ENCODE peak calls at places on chromosome 13, in seven cellular contexts. Q, P, O, I, W, Y and B are unnamed samples.

GRCh38 chr13:50257646-50258045 is 242.4 kb downstream of the KCNRG start:
- DNase-seq in Q (no peak), P (no peak), O (no peak), I (no peak), W (no peak), Y (no peak), B (no peak)

GRCh38 chr13:112674412-112675383 is 15.1 kb upstream of the ATP11A start:
- DNase-seq in Q (no peak), P (no peak), O (no peak), I (no peak), W (no peak), Y (no peak), B (no peak)

GRCh38 chr13:66700336-66700735 is 529.8 kb downstream of the PCDH9 start:
- DNase-seq in Q (no peak), P (no peak), O (no peak), I (no peak), W (no peak), Y (no peak), B (no peak)

GRCh38 chr13:90436697-90437096 is 910.8 kb upstream of the MIR17HG start:
- DNase-seq in Q (no peak), P (no peak), O (no peak), I (no peak), W (no peak), Y (no peak), B (no peak)

GRCh38 chr13:105603283-105603682 is 932.2 kb downstream of the EFNB2 start:
- DNase-seq in Q (no peak), P (no peak), O (no peak), I (no peak), W (no peak), Y (no peak), B (no peak)

GRCh38 chr13:75787249-75787940 is 151.3 kb downstream of the LMO7 start:
- DNase-seq in Q (no peak), P (no peak), O (no peak), I (no peak), W (no peak), Y (no peak), B (no peak)

GRCh38 chr13:42350141-42350540 is 78.2 kb downstream of the AKAP11 start:
- DNase-seq in Q (no peak), P (no peak), O (no peak), I (no peak), W (no peak), Y (no peak), B (no peak)

GRCh38 chr13:112822851-112823250 is 133.0 kb downstream of the ATP11A start:
- DNase-seq in Q (no peak), P (no peak), O (no peak), I (no peak), W (no peak), Y (no peak), B (no peak)

GRCh38 chr13:40508767-40509342 is 157.6 kb downstream of the FOXO1 start:
- DNase-seq in Q (no peak), P (no peak), O (no peak), I (no peak), W (no peak), Y (no peak), B (no peak)

DNA sequence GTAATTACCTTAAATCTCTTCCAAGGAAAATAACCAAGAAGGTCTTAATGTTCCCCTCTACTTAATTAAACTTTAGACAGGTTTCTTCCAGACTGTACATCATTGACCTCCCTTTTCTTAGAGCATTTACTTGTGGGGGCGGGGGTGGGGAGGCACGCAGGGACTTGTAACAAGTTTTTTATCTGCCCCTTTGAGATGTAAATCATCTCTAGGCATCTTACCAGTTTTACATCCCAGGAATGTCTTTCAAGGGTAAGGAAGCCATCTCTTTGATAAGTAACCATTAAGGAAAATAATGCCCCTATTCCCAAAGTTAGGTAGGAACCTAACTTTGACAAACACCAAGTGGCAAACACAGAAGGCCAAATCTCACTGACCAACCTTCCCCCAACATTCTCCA is 528.6 kb downstream of the SUCLA2 start:
- DNase-seq in Q (no peak), P (no peak), O (no peak), I (no peak), W (no peak), Y (no peak), B (no peak)
- TF ChIP-seq CTCF in Q (no peak), P (no peak), O (no peak), I (no peak), W (no peak), Y (no peak), B (no peak)

DNA sequence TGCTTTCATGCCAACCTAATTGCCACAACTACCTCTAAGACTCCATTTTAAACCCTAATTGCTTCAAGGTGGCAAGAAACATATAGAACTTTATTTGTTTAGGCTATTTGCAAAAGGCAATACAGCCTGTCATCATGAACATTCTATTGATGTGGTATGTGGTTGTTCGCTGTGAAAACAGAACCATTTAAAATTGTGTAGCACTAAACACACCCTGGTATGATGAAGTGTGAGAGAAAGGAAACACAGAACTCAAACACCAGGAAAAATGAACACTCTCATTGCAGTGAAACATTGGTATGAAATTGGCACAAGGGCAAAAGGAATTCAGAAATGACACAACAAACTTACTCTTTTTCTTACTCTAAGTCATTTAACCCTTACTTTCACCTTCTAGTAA is 530.9 kb downstream of the IRS2 start:
- DNase-seq in Q (no peak), P (no peak), O (no peak), I (no peak), W (no peak), Y (no peak), B (no peak)
- H3K4me1 ChIP-seq in Q (peaks cover 3% of the 10 kb centered on the region), P (no peaks in the 10 kb centered on the region), O (peaks cover 21% of the 10 kb centered on the region), I (peaks cover 18% of the 10 kb centered on the region), W (no peaks in the 10 kb centered on the region), Y (peaks cover 6% of the 10 kb centered on the region), B (no peaks in the 10 kb centered on the region)

GRCh38 chr13:101755228-101755887 is 302.9 kb downstream of the ITGBL1 start:
- DNase-seq in Q (no peak), P (no peak), O (no peak), I (no peak), W (no peak), Y (no peak), B (no peak)

GRCh38 chr13:101763191-101763590 is 310.7 kb downstream of the ITGBL1 start:
- DNase-seq in Q (no peak), P (no peak), O (peak; percentile 4), I (no peak), W (no peak), Y (no peak), B (no peak)

GRCh38 chr13:101752432-101752831 is 300.0 kb downstream of the ITGBL1 start:
- DNase-seq in Q (no peak), P (no peak), O (no peak), I (no peak), W (no peak), Y (no peak), B (no peak)

GRCh38 chr13:101757446-101758039 is 305.1 kb downstream of the ITGBL1 start:
- DNase-seq in Q (no peak), P (no peak), O (peak; percentile 70), I (peak; percentile 9), W (no peak), Y (no peak), B (no peak)
- TF ChIP-seq CTCF in Q (peak; percentile 67), P (peak; percentile 58), O (peak; percentile 68), I (peak; percentile 61), W (no peak), Y (peak; percentile 61), B (peak; percentile 26)

DNA sequence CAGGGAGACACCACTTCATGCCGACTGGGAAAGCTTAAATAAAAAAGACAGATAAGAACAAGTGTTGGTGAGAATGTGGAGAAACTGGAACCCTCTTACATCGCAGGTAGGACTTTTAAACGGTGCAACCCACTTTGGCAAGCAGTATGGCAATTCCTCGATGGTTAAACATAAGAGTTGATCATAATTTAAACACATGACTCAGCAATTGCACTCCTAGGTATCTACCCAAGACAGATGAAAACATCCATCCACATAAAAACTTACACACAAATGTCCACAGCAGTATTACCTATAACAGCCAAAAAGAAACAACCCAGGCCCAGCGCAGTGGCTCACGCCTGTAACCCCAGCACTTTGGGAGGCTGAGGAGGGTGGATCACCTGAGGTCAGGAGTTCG is 21.9 kb downstream of the FLT1 start:
- DNase-seq in Q (no peak), P (no peak), O (peak; percentile 37), I (no peak), W (no peak), Y (no peak), B (no peak)
- H3K4me1 ChIP-seq in Q (no peaks in the 10 kb centered on the region), P (no peaks in the 10 kb centered on the region), O (peaks cover 11% of the 10 kb centered on the region), I (no peaks in the 10 kb centered on the region), W (no peaks in the 10 kb centered on the region), Y (peaks cover 82% of the 10 kb centered on the region), B (peaks cover 25% of the 10 kb centered on the region)

GRCh38 chr13:94119360-94119936 is 360.0 kb downstream of the DCT start:
- DNase-seq in Q (no peak), P (peak; percentile 62), O (no peak), I (no peak), W (peak; percentile 67), Y (no peak), B (no peak)
- TF ChIP-seq CTCF in Q (no peak), P (peak; percentile 8), O (no peak), I (peak; percentile 8), W (no peak), Y (no peak), B (no peak)

GRCh38 chr13:48564046-48564445 is 31.2 kb upstream of the RCBTB2 start:
- DNase-seq in Q (no peak), P (no peak), O (peak; percentile 52), I (no peak), W (no peak), Y (no peak), B (no peak)

GRCh38 chr13:48563611-48564010 is 30.7 kb upstream of the RCBTB2 start:
- DNase-seq in Q (no peak), P (no peak), O (no peak), I (no peak), W (no peak), Y (no peak), B (no peak)

GRCh38 chr13:48571121-48571901 is 38.4 kb upstream of the RCBTB2 start:
- DNase-seq in Q (no peak), P (no peak), O (no peak), I (no peak), W (no peak), Y (no peak), B (no peak)

GRCh38 chr13:48570225-48570828 is 37.4 kb upstream of the RCBTB2 start:
- DNase-seq in Q (no peak), P (no peak), O (no peak), I (no peak), W (no peak), Y (no peak), B (no peak)

GRCh38 chr13:48567521-48568331 is 34.8 kb upstream of the RCBTB2 start:
- DNase-seq in Q (no peak), P (no peak), O (no peak), I (no peak), W (no peak), Y (no peak), B (no peak)
- H3K4me1 ChIP-seq in Q (peaks cover 3% of the 10 kb centered on the region), P (no peaks in the 10 kb centered on the region), O (peaks cover 7% of the 10 kb centered on the region), I (peaks cover 19% of the 10 kb centered on the region), W (no peaks in the 10 kb centered on the region), Y (peaks cover 65% of the 10 kb centered on the region), B (peaks cover 67% of the 10 kb centered on the region)

GRCh38 chr13:47726394-47726793 is 274.7 kb downstream of the SUCLA2 start:
- DNase-seq in Q (no peak), P (no peak), O (peak; percentile 19), I (no peak), W (no peak), Y (no peak), B (no peak)

GRCh38 chr13:47719164-47719563 is 281.9 kb downstream of the SUCLA2 start:
- DNase-seq in Q (no peak), P (no peak), O (no peak), I (no peak), W (no peak), Y (no peak), B (no peak)

GRCh38 chr13:47723898-47724297 is 277.2 kb downstream of the SUCLA2 start:
- DNase-seq in Q (no peak), P (no peak), O (no peak), I (peak; percentile 20), W (no peak), Y (no peak), B (no peak)
- TF ChIP-seq CTCF in Q (no peak), P (no peak), O (no peak), I (no peak), W (no peak), Y (no peak), B (no peak)